ENCODE peak calls at places on chromosome 5, in six cellular contexts. O is H1, Q is K562, W is GM12891, G is GM12878, M is HepG2. V is an unnamed sample.

GRCh38 chr5:151427258-151427657 is 20.1 kb upstream of the SLC36A1 start:
- DNase-seq in O (no peak), W (peak; percentile 66), Q (no peak), G (peak; percentile 66), M (no peak), V (peak; percentile 53)

GRCh38 chr5:67160985-67161384 is 35.6 kb downstream of the CD180 start:
- DNase-seq in M (no peak), G (no peak), O (no peak), W (no peak), Q (no peak), V (no peak)

GRCh38 chr5:137481596-137481995 is 17.5 kb downstream of the SPOCK1 start:
- DNase-seq in Q (no peak), M (no peak), W (no peak), O (no peak), G (no peak), V (no peak)

GRCh38 chr5:10524376-10525123 is 39.3 kb upstream of the ANKRD33B start:
- DNase-seq in Q (no peak), O (no peak), G (no peak), M (no peak), W (no peak), V (no peak)

GRCh38 chr5:31707294-31707693 is 68.4 kb downstream of the PDZD2 start:
- DNase-seq in Q (no peak), G (no peak), M (no peak), W (no peak), O (no peak), V (no peak)

GRCh38 chr5:65923339-65923738 is 3.0 kb upstream of the ERBIN start:
- DNase-seq in W (no peak), G (no peak), O (no peak), Q (no peak), M (no peak), V (no peak)

GRCh38 chr5:151234476-151235238 is 10.8 kb upstream of the CCDC69 start:
- DNase-seq in G (no peak), O (no peak), Q (no peak), M (peak; percentile 85), W (peak; percentile 53), V (peak; percentile 66)

GRCh38 chr5:149386166-149386565 is 7.1 kb upstream of the IL17B start:
- DNase-seq in W (no peak), G (no peak), M (no peak), O (no peak), Q (no peak), V (no peak)

GRCh38 chr5:108380531-108381021 is 1.3 kb downstream of the FBXL17 start:
- DNase-seq in G (peak; percentile 43), O (no peak), M (peak; percentile 18), W (peak; percentile 24), Q (peak; percentile 50), V (peak; percentile 33)
- TF ChIP-seq POLR2AphosphoS5 in G (no peak), O (no peak), M (peak; percentile 9), W (peak; percentile 62), Q (no peak), V (peak; percentile 33)

GRCh38 chr5:132830436-132831094 is at the start of gene SHROOM1:
- DNase-seq in M (peak; percentile 66), G (no peak), W (peak; percentile 73), Q (peak; percentile 92), O (no peak), V (peak; percentile 76)
- TF ChIP-seq POLR2A in M (no peak), G (no peak), W (no peak), Q (peak; percentile 85), O (no peak), V (peak; percentile 55)

DNA sequence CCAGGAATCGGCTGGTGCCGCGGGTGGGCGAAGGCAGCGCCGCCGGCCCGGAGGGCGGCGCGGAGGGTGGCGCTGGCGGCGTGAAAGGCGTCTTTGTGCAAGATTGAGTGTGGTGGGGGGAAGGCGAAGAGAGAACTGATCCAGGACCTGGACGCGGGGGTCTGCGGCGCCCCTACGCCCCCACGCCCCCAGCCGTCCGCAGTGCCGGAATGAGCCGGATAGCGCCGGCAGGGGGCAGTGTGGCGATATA is 4.5 kb upstream of the RGMB start:
- DNase-seq in M (no peak), W (peak; percentile 37), O (no peak), Q (no peak), G (no peak), V (peak; percentile 25)
- TF ChIP-seq TAF1 in M (no peak), W (no peak), O (no peak), Q (no peak), G (no peak), V (no peak)

GRCh38 chr5:171840701-171841522 is 55.3 kb downstream of the SMIM23 start:
- DNase-seq in W (no peak), G (no peak), Q (peak; percentile 35), M (no peak), O (no peak), V (no peak)
- TF ChIP-seq POLR2AphosphoS5 in W (no peak), G (no peak), Q (no peak), M (no peak), O (no peak), V (no peak)

DNA sequence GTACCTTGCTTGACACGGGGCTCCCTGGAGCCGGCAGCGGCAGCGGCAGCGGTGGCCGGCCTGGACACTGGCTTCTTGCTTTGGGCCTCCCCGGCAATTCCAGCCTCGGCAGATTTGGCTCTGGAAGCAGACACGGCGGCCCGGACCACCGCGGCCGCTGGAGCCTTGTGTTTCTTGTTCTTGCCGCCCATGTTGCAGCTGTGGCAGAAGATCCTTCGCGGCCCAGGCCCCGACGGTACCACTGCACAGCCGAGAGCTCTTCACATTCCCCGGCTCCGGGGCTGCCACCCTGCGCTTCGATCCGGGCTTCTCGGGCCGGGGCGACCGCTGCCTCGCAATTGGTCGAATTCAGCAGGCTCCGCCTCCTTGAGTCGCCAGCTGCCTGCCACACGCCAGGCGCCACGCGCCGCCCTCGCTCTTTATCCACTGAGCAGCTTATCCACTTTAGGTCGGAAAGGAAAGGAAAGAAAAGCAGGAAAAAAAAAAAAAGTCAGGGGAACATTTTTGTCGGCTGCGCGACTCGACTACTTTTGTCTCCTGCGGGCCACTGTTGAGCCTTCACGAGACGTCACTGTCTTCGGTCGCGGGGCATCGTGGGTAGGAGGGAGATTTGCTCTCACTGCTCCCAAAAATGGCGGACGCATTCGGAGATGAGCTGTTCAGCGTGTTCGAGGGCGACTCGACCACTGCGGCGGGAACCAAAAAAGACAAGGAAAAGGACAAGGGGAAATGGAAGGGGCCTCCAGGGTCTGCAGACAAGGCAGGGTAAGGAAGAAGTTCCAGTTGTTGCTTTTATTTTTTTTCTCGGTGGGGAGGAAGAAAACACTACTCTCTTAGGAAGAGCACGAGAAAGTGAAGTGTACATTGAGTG is at the start of the genes DHX29 and MTREX:
- DNase-seq in G (peak; percentile 63), M (peak; percentile 82), W (peak; percentile 72), O (peak; percentile 59), Q (peak; percentile 78), V (peak; percentile 81)
- TF ChIP-seq POLR2A in G (peak; percentile 98), M (peak; percentile 77), W (peak; percentile 98), O (peak; percentile 87), Q (peak; percentile 96), V (peak; percentile 97)

GRCh38 chr5:111681791-111682190 is 75.2 kb downstream of the NREP start:
- DNase-seq in G (no peak), W (no peak), O (no peak), M (no peak), Q (no peak), V (no peak)
- TF ChIP-seq TAF1 in G (no peak), W (no peak), O (no peak), M (no peak), Q (no peak), V (no peak)

DNA sequence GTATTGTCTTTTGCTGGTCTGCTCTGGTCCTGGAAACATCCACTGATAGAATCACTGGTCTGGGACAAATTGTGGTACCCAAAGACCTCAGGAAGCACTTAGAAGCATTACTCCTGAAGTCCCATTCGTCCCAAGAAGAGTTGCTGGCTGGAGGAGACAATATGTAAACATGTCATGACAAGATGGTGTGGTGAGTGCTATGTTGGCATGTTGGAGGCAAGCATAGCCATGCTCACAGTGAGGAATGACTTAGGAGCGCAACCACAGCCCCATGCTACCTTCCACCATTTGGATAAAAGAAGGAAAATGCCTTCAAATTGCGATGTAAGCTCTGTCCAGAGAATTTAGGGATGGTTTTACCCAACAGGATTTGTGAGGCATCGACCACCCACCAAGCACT is 115.8 kb upstream of the STC2 start:
- DNase-seq in W (no peak), O (no peak), M (no peak), G (no peak), Q (no peak), V (no peak)
- TF ChIP-seq POLR2AphosphoS5 in W (no peak), O (no peak), M (no peak), G (no peak), Q (no peak), V (no peak)

GRCh38 chr5:96336351-96336985 is 96.6 kb downstream of the PCSK1 start:
- DNase-seq in O (peak; percentile 36), Q (peak; percentile 48), W (no peak), M (peak; percentile 84), G (no peak), V (no peak)

GRCh38 chr5:96339862-96340261 is 93.2 kb downstream of the PCSK1 start:
- DNase-seq in O (no peak), Q (no peak), M (no peak), G (no peak), W (no peak), V (no peak)

GRCh38 chr5:96338624-96339023 is 94.4 kb downstream of the PCSK1 start:
- DNase-seq in M (peak; percentile 54), G (no peak), Q (no peak), O (no peak), W (no peak), V (no peak)

GRCh38 chr5:96337048-96337781 is 95.8 kb downstream of the PCSK1 start:
- DNase-seq in Q (no peak), M (no peak), W (no peak), G (no peak), O (no peak), V (no peak)

GRCh38 chr5:96338089-96338488 is 95.0 kb downstream of the PCSK1 start:
- DNase-seq in Q (no peak), W (no peak), G (no peak), M (no peak), O (no peak), V (no peak)
- TF ChIP-seq POLR2A in Q (no peak), W (no peak), G (no peak), M (no peak), O (no peak), V (no peak)

GRCh38 chr5:135438712-135439111 is 8.4 kb downstream of the DCANP1 start:
- DNase-seq in W (no peak), M (no peak), O (no peak), G (no peak), Q (no peak), V (no peak)
- TF ChIP-seq TAF1 in W (no peak), M (no peak), O (no peak), G (no peak), Q (no peak), V (no peak)

GRCh38 chr5:160970605-160971191 is 118.7 kb upstream of the ATP10B start:
- DNase-seq in Q (no peak), W (no peak), O (no peak), M (no peak), G (no peak), V (no peak)
- TF ChIP-seq POLR2AphosphoS5 in Q (no peak), W (no peak), O (no peak), M (no peak), G (no peak), V (no peak)